ENCODE peak calls at places on chromosomes 5 and 9, in seven cellular contexts. B is AG04450, N is DND-41, H is pancreas, E is HFF-Myc, Z is foreskin fibroblast, W is dorsolateral prefrontal cortex. D is an unnamed sample.

GRCh38 chr9:16535555-16535954 is 334.9 kb downstream of the BNC2 start:
- DNase-seq in B (no peak), N (no peak), H (no peak), E (no peak), Z (no peak), W (no peak), D (no peak)

GRCh38 chr9:92820964-92821363 is 56.3 kb upstream of the BICD2 start:
- DNase-seq in B (no peak), N (no peak), H (no peak), E (no peak), Z (no peak), W (no peak), D (no peak)

GRCh38 chr5:137735531-137736284 is at the start of gene KLHL3:
- DNase-seq in B (no peak), N (peak), H (peak), E (no peak), Z (no peak), W (peak), D (no peak)

GRCh38 chr5:155056644-155057269 is 43.2 kb downstream of the KIF4B start:
- DNase-seq in B (no peak), N (no peak), H (no peak), E (no peak), Z (no peak), W (no peak), D (no peak)

GRCh38 chr5:150438873-150439546 is 10.5 kb downstream of the RPS14 start:
- DNase-seq in B (no peak), N (no peak), H (no peak), E (no peak), Z (no peak), W (no peak), D (no peak)

GRCh38 chr9:124291801-124292396 is 34.1 kb downstream of the NEK6 start:
- DNase-seq in B (no peak), N (peak), H (no peak), E (no peak), Z (no peak), W (peak), D (no peak)

GRCh38 chr9:133527444-133527920 is 2.7 kb upstream of the MYMK start:
- DNase-seq in B (no peak), N (no peak), H (no peak), E (no peak), Z (no peak), W (peak), D (no peak)

GRCh38 chr5:178467261-178468195 is 122.7 kb downstream of the COL23A1 start:
- DNase-seq in B (peak), N (no peak), H (no peak), E (no peak), Z (no peak), W (peak), D (no peak)

GRCh38 chr5:141558150-141558549 is 60.6 kb downstream of the DIAPH1 start:
- DNase-seq in B (no peak), N (no peak), H (no peak), E (no peak), Z (no peak), W (no peak), D (no peak)

GRCh38 chr5:141560725-141561483 is 57.9 kb downstream of the DIAPH1 start:
- DNase-seq in B (peak), N (no peak), H (peak), E (peak), Z (peak), W (peak), D (peak)

GRCh38 chr5:141559481-141559880 is 59.3 kb downstream of the DIAPH1 start:
- DNase-seq in B (no peak), N (no peak), H (no peak), E (no peak), Z (peak), W (no peak), D (no peak)

GRCh38 chr5:141560141-141560540 is 58.7 kb downstream of the DIAPH1 start:
- DNase-seq in B (no peak), N (no peak), H (peak), E (no peak), Z (no peak), W (no peak), D (peak)

DNA sequence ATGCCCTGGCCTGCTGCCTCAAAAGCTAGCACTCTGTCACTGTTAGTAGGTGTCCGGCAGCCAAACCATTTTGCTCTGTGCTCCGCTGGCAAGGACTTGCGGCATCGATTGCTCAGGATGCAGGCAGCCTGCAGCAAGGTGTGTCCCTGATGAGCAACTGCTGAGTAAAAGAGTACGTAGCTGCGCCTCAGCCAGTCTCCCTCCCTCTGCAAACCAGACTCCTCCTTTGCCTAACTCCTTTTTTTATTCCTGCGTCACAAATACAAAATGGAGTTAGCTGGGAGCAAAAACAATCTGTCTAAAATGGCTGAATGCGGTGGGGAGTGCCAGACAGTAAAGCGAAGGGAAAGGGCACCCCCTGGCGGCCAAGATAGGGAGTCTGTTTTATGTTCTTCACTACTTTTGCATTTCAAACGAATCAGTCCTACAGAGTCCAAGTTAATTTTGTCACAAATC is 61.1 kb downstream of the DIAPH1 start:
- DNase-seq in B (peak), N (peak), H (peak), E (peak), Z (peak), W (peak), D (peak)
- H3K4me3 ChIP-seq in B (peak), N (no peak), H (no peak), E (peak), Z (peak), W (peak), D (peak)

GRCh38 chr5:159975462-159976019 is 33.4 kb upstream of the TTC1 start:
- DNase-seq in B (peak), N (no peak), H (no peak), E (peak), Z (peak), W (no peak), D (peak)
- TF ChIP-seq CTCF in B (peak), N (no peak), H (no peak), E (peak), Z (peak), W (no peak), D (peak)

DNA sequence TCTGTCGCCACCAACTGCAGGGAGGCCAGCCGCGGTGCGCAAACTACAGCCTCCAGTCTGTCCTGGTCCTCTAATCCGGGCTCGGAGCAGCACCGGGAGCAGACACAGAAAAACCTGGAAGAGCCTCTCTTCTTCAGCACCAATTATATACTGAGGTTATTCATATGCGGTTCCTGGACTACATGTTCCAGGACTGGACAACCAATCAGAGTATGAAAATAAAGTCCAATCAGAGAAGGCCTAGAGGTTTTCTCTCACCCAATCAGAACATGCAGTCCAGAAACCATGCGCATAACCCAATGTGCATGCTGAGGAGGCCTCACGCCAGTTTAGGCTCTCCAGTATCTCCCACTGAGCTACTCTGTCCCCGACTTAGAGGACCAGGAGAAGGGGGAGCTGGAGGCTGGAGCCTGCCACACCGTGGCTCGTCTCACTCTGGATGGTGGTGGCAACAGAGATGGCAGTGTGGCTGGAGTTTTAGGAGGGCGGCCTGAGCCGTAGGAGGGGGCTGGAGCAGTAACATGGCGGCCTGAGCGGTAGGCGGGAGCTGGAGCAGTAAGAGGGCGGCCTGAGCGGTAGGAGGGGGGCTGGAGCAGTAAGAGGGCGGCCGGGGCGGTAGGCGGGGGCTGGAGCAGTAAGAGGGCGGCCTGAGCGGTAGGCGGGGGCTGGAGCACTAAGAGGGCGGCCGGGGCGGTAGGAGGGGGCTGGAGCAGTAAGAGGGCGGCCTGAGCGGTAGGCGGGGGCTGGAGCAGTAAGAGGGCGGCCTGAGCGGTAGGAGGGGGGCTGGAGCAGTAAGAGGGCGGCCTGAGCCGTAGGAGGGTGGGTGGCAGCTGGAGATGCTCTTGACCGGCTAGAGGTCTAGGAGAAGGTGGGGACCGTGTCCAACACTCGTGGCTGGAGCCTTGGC is 20.4 kb upstream of the TRIM52 start:
- DNase-seq in B (no peak), N (no peak), H (no peak), E (no peak), Z (no peak), W (no peak), D (no peak)
- H3K4me3 ChIP-seq in B (no peak), N (no peak), H (no peak), E (no peak), Z (no peak), W (no peak), D (no peak)

GRCh38 chr9:127614961-127615360 is 2.9 kb downstream of the STXBP1 start:
- DNase-seq in B (no peak), N (no peak), H (no peak), E (no peak), Z (no peak), W (no peak), D (no peak)

GRCh38 chr9:127612993-127613954 is 1.2 kb downstream of the STXBP1 start:
- DNase-seq in B (no peak), N (peak), H (peak), E (no peak), Z (peak), W (peak), D (no peak)

GRCh38 chr9:127608104-127608966 is 3.7 kb upstream of the STXBP1 start:
- DNase-seq in B (no peak), N (peak), H (peak), E (no peak), Z (no peak), W (peak), D (no peak)

GRCh38 chr9:127611796-127612790 is at the start of gene STXBP1:
- DNase-seq in B (no peak), N (peak), H (peak), E (no peak), Z (peak), W (peak), D (no peak)
- TF ChIP-seq CTCF in B (peak), N (peak), H (no peak), E (no peak), Z (no peak), W (no peak), D (no peak)

GRCh38 chr9:135927195-135928013 is 20.1 kb upstream of the CAMSAP1 start:
- DNase-seq in B (no peak), N (no peak), H (no peak), E (no peak), Z (no peak), W (no peak), D (no peak)
- H3K4me3 ChIP-seq in B (no peak), N (no peak), H (no peak), E (no peak), Z (no peak), W (no peak), D (no peak)

DNA sequence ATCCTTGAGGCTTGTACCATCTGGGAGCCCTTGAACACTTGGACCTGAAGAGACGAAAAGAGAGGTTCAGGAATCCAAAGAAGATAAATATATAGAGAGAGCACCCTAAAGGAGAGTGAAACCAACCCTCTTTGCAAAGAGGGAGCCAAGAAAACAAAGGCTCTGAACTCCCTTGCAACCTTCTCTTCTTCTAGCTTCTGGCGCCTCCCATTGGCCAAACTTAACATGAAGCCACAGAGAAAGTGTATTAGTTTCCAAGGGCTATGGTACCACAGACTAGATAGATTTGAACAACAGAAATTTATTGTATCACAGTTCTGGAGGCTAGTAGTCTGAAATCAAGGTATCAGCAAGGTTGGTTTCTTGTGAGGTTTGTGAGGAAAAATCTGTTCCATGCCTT is 175.1 kb downstream of the HCN1 start:
- DNase-seq in B (no peak), N (no peak), H (peak), E (no peak), Z (peak), W (no peak), D (peak)
- TF ChIP-seq CTCF in B (peak), N (no peak), H (peak), E (peak), Z (no peak), W (no peak), D (peak)

DNA sequence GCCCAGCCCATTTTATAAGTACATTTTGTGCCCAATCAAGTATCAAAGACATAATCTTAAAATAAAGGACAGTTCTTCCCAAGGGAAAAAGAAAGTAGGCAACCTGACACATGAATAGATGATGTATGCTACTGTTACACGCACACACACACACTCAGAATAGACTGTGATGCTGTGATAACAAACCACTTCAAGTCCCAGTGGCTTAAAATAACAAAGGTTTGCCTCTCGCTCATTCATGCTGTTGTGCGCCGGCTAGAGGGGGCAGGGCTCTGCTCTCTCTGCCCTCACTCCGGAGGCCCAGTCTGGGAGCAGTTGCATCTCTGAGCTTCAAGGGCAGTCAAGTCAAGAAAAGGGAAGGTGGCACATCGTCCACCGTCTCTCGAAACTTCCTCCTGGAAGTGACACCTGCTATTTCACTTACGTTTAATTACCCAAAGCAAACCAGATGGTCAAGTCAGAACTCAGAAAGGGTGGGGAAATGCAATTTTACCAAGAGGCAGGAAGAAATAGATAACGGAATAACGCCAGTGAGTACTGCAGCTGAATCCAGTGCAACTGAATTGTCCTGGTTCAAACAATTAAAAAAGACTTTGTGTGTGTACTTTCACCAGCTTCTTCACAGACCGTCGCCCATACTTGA is 43.3 kb downstream of the ANKRD33B start:
- DNase-seq in B (no peak), N (no peak), H (no peak), E (no peak), Z (no peak), W (no peak), D (no peak)
- H3K4me3 ChIP-seq in B (no peak), N (no peak), H (no peak), E (no peak), Z (no peak), W (no peak), D (no peak)

GRCh38 chr9:115593587-115594091 is 475.7 kb upstream of the TNC start:
- DNase-seq in B (no peak), N (peak), H (peak), E (no peak), Z (peak), W (no peak), D (no peak)
- TF ChIP-seq CTCF in B (peak), N (peak), H (peak), E (peak), Z (peak), W (peak), D (peak)

DNA sequence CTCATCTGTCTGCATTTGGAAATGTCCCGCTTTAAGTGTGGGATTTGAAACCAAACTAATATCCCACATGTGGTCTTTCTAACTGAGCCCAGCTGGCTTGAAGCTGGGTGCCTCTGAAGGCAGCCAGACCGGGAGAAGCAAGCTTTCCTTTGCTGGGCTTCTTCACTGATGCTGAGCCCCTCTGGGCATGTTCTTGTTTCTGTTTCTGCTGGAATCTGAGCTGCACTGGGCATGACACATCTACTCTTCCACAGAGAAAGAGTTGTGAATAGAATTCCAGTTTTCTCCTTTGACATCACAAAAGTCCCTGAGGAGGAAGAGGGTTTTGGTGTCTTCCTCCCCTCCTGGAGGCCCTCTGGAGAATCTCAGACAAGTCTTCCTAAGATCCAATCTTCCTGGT is 179.5 kb downstream of the ATP10B start:
- DNase-seq in B (no peak), N (no peak), H (no peak), E (no peak), Z (no peak), W (no peak), D (no peak)
- H3K4me3 ChIP-seq in B (no peak), N (no peak), H (no peak), E (no peak), Z (no peak), W (no peak), D (no peak)

D was measured in retinal pigment epithelial cell.